ENCODE peak calls at places on chromosomes 2 and 18, in four cellular contexts. One of them, this sample, is unnamed.

GRCh38 chr2:132009874-132010521 is 151.8 kb downstream of the ANKRD30BL start:
- DNase-seq in K562: no peak
- DNase-seq in GM12878: no peak
- DNase-seq in HL-60: no peak
- DNase-seq in this sample: no peak

GRCh38 chr2:33903701-33904100 is 304.6 kb upstream of the FAM98A start:
- DNase-seq in K562: no peak
- DNase-seq in GM12878: no peak
- DNase-seq in HL-60: no peak
- DNase-seq in this sample: no peak

GRCh38 chr2:200247494-200247893 is 59.0 kb upstream of the SPATS2L start:
- DNase-seq in HL-60: no peak
- DNase-seq in GM12878: no peak
- DNase-seq in K562: no peak
- DNase-seq in this sample: no peak

GRCh38 chr18:54551590-54551989 is 39.5 kb upstream of the DYNAP start:
- DNase-seq in HL-60: no peak
- DNase-seq in K562: no peak
- DNase-seq in GM12878: no peak
- DNase-seq in this sample: no peak

GRCh38 chr18:27750014-27750413 is 426.9 kb downstream of the CDH2 start:
- DNase-seq in K562: no peak
- DNase-seq in HL-60: no peak
- DNase-seq in GM12878: no peak
- DNase-seq in this sample: no peak

GRCh38 chr2:64525323-64525625 is 1.1 kb downstream of the AFTPH start:
- DNase-seq in GM12878: no peak
- DNase-seq in HL-60: no peak
- DNase-seq in K562: peak; percentile 18
- DNase-seq in this sample: no peak

GRCh38 chr2:59458862-59459261 is 1094.6 kb downstream of the BCL11A start:
- DNase-seq in GM12878: no peak
- DNase-seq in K562: no peak
- DNase-seq in HL-60: no peak
- DNase-seq in this sample: no peak

GRCh38 chr2:230677182-230677946 is 35.3 kb upstream of the CAB39 start:
- DNase-seq in GM12878: no peak
- DNase-seq in K562: no peak
- DNase-seq in HL-60: no peak
- DNase-seq in this sample: no peak

GRCh38 chr2:71952572-71953188 is 195.0 kb downstream of the CYP26B1 start:
- DNase-seq in K562: no peak
- DNase-seq in GM12878: no peak
- DNase-seq in HL-60: no peak
- DNase-seq in this sample: no peak

GRCh38 chr18:48897531-48897930 is 53.2 kb downstream of the SMAD7 start:
- DNase-seq in GM12878: no peak
- DNase-seq in K562: no peak
- DNase-seq in HL-60: no peak
- DNase-seq in this sample: no peak

GRCh38 chr2:102060792-102061191 is 69.0 kb downstream of the IL1R2 start:
- DNase-seq in HL-60: no peak
- DNase-seq in GM12878: no peak
- DNase-seq in K562: no peak
- DNase-seq in this sample: no peak

GRCh38 chr2:116499389-116499788 is 1315.1 kb upstream of the DDX18 start:
- DNase-seq in GM12878: no peak
- DNase-seq in HL-60: no peak
- DNase-seq in K562: no peak
- DNase-seq in this sample: no peak

GRCh38 chr2:232521098-232521497 is 910 bp downstream of the PRSS56 start:
- DNase-seq in HL-60: no peak
- DNase-seq in GM12878: no peak
- DNase-seq in K562: no peak
- DNase-seq in this sample: no peak

GRCh38 chr2:119112770-119113488 is 45.6 kb downstream of the C1QL2 start:
- DNase-seq in HL-60: no peak
- DNase-seq in K562: no peak
- DNase-seq in GM12878: no peak
- DNase-seq in this sample: no peak
- TF ChIP-seq SPI1 in HL-60: no peak
- TF ChIP-seq SPI1 in K562: no peak
- TF ChIP-seq SPI1 in GM12878: no peak
- TF ChIP-seq SPI1 in this sample: no peak

DNA sequence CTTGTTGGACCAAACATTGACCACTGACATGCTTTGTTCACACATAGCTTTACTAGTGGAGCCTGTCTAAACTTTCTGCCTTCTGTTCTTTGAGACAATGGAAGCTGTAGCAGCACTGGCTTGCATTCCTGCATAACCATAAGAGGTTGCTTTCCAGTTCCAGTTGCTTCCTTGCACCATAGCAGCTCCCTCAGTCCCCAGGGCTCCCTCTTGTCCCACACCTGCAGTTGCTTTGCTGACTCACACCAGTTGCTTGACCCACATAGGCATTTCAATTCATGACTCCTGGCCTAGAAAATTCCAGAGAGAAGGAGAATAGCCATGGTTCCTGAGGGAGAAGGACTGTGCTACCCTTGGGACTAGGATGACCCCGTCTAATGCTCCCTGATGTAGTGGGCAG is 20.9 kb downstream of the SGPP2 start:
- DNase-seq in GM12878: no peak
- DNase-seq in K562: no peak
- DNase-seq in HL-60: no peak
- DNase-seq in this sample: no peak
- TF ChIP-seq SPI1 in GM12878: no peak
- TF ChIP-seq SPI1 in K562: no peak
- TF ChIP-seq SPI1 in HL-60: no peak
- TF ChIP-seq SPI1 in this sample: no peak

DNA sequence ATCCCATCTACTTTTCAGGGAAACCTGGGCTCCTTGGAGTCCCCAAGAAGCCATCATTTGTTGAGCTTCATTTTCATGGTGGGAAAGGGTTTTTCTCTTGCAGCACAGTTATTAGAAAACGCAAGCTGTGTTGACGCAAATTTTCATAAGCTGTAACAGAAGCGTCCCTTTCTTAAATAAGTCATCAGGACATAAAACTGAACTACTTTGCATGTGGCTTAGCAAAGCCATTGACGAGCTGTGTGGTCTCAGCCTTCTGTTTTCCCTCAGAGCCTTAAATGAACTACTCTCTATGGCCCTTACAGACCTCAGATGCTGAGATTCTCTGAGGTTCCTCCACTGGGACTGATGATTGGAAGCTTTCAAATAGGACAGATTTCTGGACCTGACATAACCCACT is 85.1 kb downstream of the ARL4C start:
- DNase-seq in GM12878: peak; percentile 54
- DNase-seq in HL-60: no peak
- DNase-seq in K562: no peak
- DNase-seq in this sample: no peak
- TF ChIP-seq SPI1 in GM12878: no peak
- TF ChIP-seq SPI1 in HL-60: no peak
- TF ChIP-seq SPI1 in K562: no peak
- TF ChIP-seq SPI1 in this sample: no peak

DNA sequence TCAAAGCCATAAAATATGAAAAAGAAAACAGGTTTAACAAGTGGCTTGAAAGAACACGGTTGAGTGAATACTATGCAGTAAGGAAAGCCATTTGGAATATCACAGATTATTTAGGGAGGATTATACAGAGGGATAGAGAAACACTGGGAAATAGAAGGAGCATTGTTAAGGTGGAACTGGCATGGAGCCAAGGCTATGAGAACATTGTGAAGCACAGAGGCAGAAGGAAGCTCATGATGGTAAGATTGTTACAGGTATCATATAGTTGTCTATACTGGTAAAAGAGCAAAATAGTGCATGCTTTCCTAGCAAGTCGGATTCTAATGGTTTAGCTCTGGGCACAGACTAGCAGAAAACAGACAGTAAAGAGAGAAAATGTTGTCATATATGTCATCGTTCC is 87.0 kb downstream of the SS18 start:
- DNase-seq in HL-60: no peak
- DNase-seq in K562: no peak
- DNase-seq in GM12878: no peak
- DNase-seq in this sample: no peak
- TF ChIP-seq SPI1 in HL-60: no peak
- TF ChIP-seq SPI1 in K562: no peak
- TF ChIP-seq SPI1 in GM12878: no peak
- TF ChIP-seq SPI1 in this sample: no peak

GRCh38 chr2:67865871-67866386 is 196.9 kb downstream of the C1D start:
- DNase-seq in HL-60: no peak
- DNase-seq in K562: no peak
- DNase-seq in GM12878: no peak
- DNase-seq in this sample: no peak
- TF ChIP-seq SPI1 in HL-60: no peak
- TF ChIP-seq SPI1 in K562: no peak
- TF ChIP-seq SPI1 in GM12878: no peak
- TF ChIP-seq SPI1 in this sample: no peak

GRCh38 chr2:44429034-44429433 is 67.3 kb downstream of the CAMKMT start:
- DNase-seq in K562: no peak
- DNase-seq in GM12878: no peak
- DNase-seq in HL-60: no peak
- DNase-seq in this sample: no peak
- TF ChIP-seq SPI1 in K562: no peak
- TF ChIP-seq SPI1 in GM12878: no peak
- TF ChIP-seq SPI1 in HL-60: no peak
- TF ChIP-seq SPI1 in this sample: no peak